ENCODE peak calls at places on chromosomes 3 and 15, in six cellular contexts. K is stimulated activated CD8-positive, alpha-beta memory T cell treated with anti-CD3 and anti-CD28 coated beads, Interleukin-7, amount 100 ng/mL, for 1 hour; E is stimulated activated CD4-positive, alpha-beta T cell treated with anti-CD3 and anti-CD28 coated beads, Interleukin-15, amount 100 ng/mL, for 1 hour; H is coronary artery; Z is GF-D8; L is neuronal stem cell. N is an unnamed sample.

GRCh38 chr15:41286665-41287333 is 45.6 kb downstream of the OIP5 start:
- DNase-seq in K (no peak), L (no peak), Z (no peak), E (no peak), H (no peak), N (no peak)

GRCh38 chr3:177470200-177470941 is 273.1 kb upstream of the TBL1XR1 start:
- DNase-seq in K (no peak), E (no peak), Z (no peak), H (no peak), L (no peak), N (no peak)

GRCh38 chr3:37543692-37544091 is 318.0 kb upstream of the CTDSPL start:
- DNase-seq in Z (no peak), L (no peak), E (no peak), H (no peak), K (no peak), N (no peak)

GRCh38 chr3:114362815-114363214 is 69.0 kb downstream of the TIGIT start:
- DNase-seq in L (no peak), H (no peak), Z (no peak), K (no peak), E (no peak), N (no peak)

GRCh38 chr15:62569460-62570404 is 404.6 kb upstream of the C2CD4B start:
- DNase-seq in E (no peak), L (no peak), H (peak; percentile 84), K (no peak), Z (no peak), N (no peak)

GRCh38 chr3:71438004-71438685 is 145.4 kb downstream of the FOXP1 start:
- DNase-seq in K (no peak), Z (no peak), E (no peak), L (no peak), H (no peak), N (no peak)

GRCh38 chr3:149586871-149587270 is 71.0 kb downstream of the WWTR1 start:
- DNase-seq in Z (no peak), L (no peak), H (no peak), E (no peak), K (no peak), N (no peak)

GRCh38 chr3:141278196-141279073 is 46.8 kb downstream of the PXYLP1 start:
- DNase-seq in L (no peak), Z (no peak), K (no peak), E (no peak), H (peak; percentile 57), N (no peak)

GRCh38 chr15:70853855-70854668 is at the start of gene LARP6:
- DNase-seq in Z (no peak), E (peak; percentile 30), K (no peak), H (no peak), L (peak; percentile 63), N (peak; percentile 84)

GRCh38 chr3:53650928-53651654 is 156.7 kb downstream of the CACNA1D start:
- DNase-seq in E (no peak), L (no peak), H (no peak), K (no peak), Z (no peak), N (no peak)

GRCh38 chr3:133983126-133983525 is 46.6 kb downstream of the SLCO2A1 start:
- DNase-seq in Z (no peak), K (no peak), L (no peak), H (no peak), E (no peak), N (no peak)